ENCODE peak calls at places on chromosomes 3 and 15, in six cellular contexts. M, U, I, Z, O and L are unnamed samples.

GRCh38 chr15:94367726-94368535 is 136.6 kb downstream of the MCTP2 start:
- DNase-seq in M (no peak), Z (no peak), O (no peak), I (no peak), U (no peak), L (no peak)

GRCh38 chr3:128956440-128956839 is 37.4 kb downstream of the CFAP92 start:
- DNase-seq in Z (no peak), O (no peak), I (no peak), U (no peak), M (no peak), L (no peak)

GRCh38 chr3:129824926-129825541 is 68.5 kb downstream of the TMCC1 start:
- DNase-seq in Z (peak), U (peak), M (peak), I (peak), O (no peak), L (no peak)

GRCh38 chr3:108103040-108103751 is 12.4 kb upstream of the CD47 start:
- DNase-seq in U (no peak), M (no peak), Z (no peak), I (no peak), O (no peak), L (no peak)

GRCh38 chr15:70268698-70269251 is 171.1 kb upstream of the TLE3 start:
- DNase-seq in U (no peak), I (no peak), O (no peak), Z (no peak), M (no peak), L (no peak)

GRCh38 chr3:24673596-24673995 is 178.9 kb upstream of the THRB start:
- DNase-seq in U (no peak), O (no peak), M (no peak), I (no peak), Z (no peak), L (no peak)

GRCh38 chr3:36543276-36543997 is 163.1 kb downstream of the STAC start:
- DNase-seq in U (no peak), Z (no peak), I (no peak), O (no peak), M (no peak), L (no peak)

GRCh38 chr3:173584834-173585831 is 187.6 kb downstream of the NLGN1 start:
- DNase-seq in U (peak), I (no peak), M (no peak), Z (peak), O (peak), L (no peak)

GRCh38 chr3:117665311-117665710 is 955.7 kb downstream of the TUSC7 start:
- DNase-seq in M (no peak), I (no peak), Z (no peak), U (peak), O (no peak), L (no peak)

GRCh38 chr15:27675571-27675970 is 423.5 kb downstream of the OCA2 start:
- DNase-seq in U (no peak), M (no peak), O (no peak), I (no peak), Z (no peak), L (no peak)

GRCh38 chr3:185760550-185760949 is 64.3 kb downstream of the IGF2BP2 start:
- DNase-seq in M (no peak), U (no peak), O (no peak), Z (no peak), I (no peak), L (no peak)

GRCh38 chr15:65249641-65250040 is 37.0 kb downstream of the PARP16 start:
- DNase-seq in M (no peak), U (no peak), I (no peak), O (no peak), Z (no peak), L (no peak)

GRCh38 chr3:27325419-27325818 is 43.8 kb downstream of the NEK10 start:
- DNase-seq in M (no peak), I (no peak), Z (no peak), U (no peak), O (no peak), L (no peak)

GRCh38 chr3:100277255-100277800 is 16.5 kb downstream of the TBC1D23 start:
- DNase-seq in U (no peak), M (no peak), Z (no peak), I (no peak), O (no peak), L (no peak)

GRCh38 chr15:40928351-40928974 is 677 bp upstream of the DLL4 start:
- DNase-seq in M (no peak), I (no peak), O (no peak), Z (no peak), U (peak), L (no peak)

GRCh38 chr3:54870423-54870822 is 57.4 kb downstream of the LRTM1 start:
- DNase-seq in U (no peak), M (no peak), O (no peak), I (peak), Z (peak), L (no peak)

GRCh38 chr3:71987828-71988227 is 202.9 kb upstream of the PROK2 start:
- DNase-seq in U (no peak), O (no peak), I (no peak), Z (no peak), M (no peak), L (no peak)

GRCh38 chr15:57654136-57654845 is 52.2 kb upstream of the POLR2M start:
- DNase-seq in M (no peak), Z (no peak), I (peak), U (no peak), O (no peak), L (no peak)